ENCODE peak calls at places on chromosomes 2 and 18, in four cellular contexts. X is HEK293T, U is H1, Z is HepG2. S is an unnamed sample.

GRCh38 chr2:215973954-215974699 is 39.2 kb downstream of the MREG start:
- DNase-seq in Z (no peak), X (no peak), U (no peak), S (no peak)

GRCh38 chr2:225337183-225337582 is 62.3 kb upstream of the NYAP2 start:
- DNase-seq in Z (no peak), U (no peak), X (no peak), S (no peak)

GRCh38 chr18:59554796-59555195 is 142.4 kb downstream of the CCBE1 start:
- DNase-seq in Z (no peak), U (no peak), X (no peak), S (no peak)

GRCh38 chr2:18749912-18750526 is 160.7 kb upstream of the NT5C1B start:
- DNase-seq in U (no peak), Z (peak), X (no peak), S (no peak)

GRCh38 chr2:220894069-220894468 is 678.0 kb downstream of the EPHA4 start:
- DNase-seq in X (no peak), U (no peak), Z (no peak), S (no peak)

GRCh38 chr2:232447638-232448472 is 8.1 kb upstream of the ALPI start:
- DNase-seq in U (no peak), Z (no peak), X (no peak), S (no peak)

GRCh38 chr2:25323042-25323514 is 18.6 kb downstream of the DNMT3A start:
- DNase-seq in U (peak), X (no peak), Z (no peak), S (no peak)

GRCh38 chr2:10757814-10758286 is 36.4 kb downstream of the ATP6V1C2 start:
- DNase-seq in Z (no peak), U (no peak), X (no peak), S (no peak)

GRCh38 chr2:112712903-112713584 is 7.8 kb upstream of the NT5DC4 start:
- DNase-seq in U (no peak), Z (peak), X (no peak), S (no peak)

GRCh38 chr2:65045651-65046050 is 10.6 kb upstream of the CEP68 start:
- DNase-seq in U (peak), X (no peak), Z (no peak), S (no peak)

GRCh38 chr2:223591596-223591995 is 10.6 kb downstream of the SCG2 start:
- DNase-seq in U (no peak), Z (no peak), X (no peak), S (no peak)

GRCh38 chr2:98908909-98909308 is 27.1 kb downstream of the CRACDL start:
- DNase-seq in Z (no peak), U (no peak), X (no peak), S (no peak)

GRCh38 chr2:10161961-10162441 is 39.5 kb downstream of the RRM2 start:
- DNase-seq in X (no peak), U (no peak), Z (no peak), S (no peak)

GRCh38 chr2:186503827-186504606 is 18.0 kb downstream of the ZC3H15 start:
- DNase-seq in U (no peak), Z (peak), X (no peak), S (no peak)

GRCh38 chr2:43943323-43943722 is 52.5 kb downstream of the LRPPRC start:
- DNase-seq in Z (no peak), U (no peak), X (no peak), S (no peak)

GRCh38 chr2:30932850-30933249 is 125.6 kb upstream of the CAPN13 start:
- DNase-seq in X (no peak), U (no peak), Z (no peak), S (no peak)

GRCh38 chr2:15673919-15674636 is 82.4 kb downstream of the DDX1 start:
- DNase-seq in U (no peak), Z (peak), X (no peak), S (no peak)

GRCh38 chr18:3455938-3456685 is 6.1 kb downstream of the TGIF1 start:
- DNase-seq in Z (peak), U (no peak), X (no peak), S (no peak)

GRCh38 chr2:152062130-152063091 is 36.4 kb downstream of the CACNB4 start:
- DNase-seq in X (no peak), Z (no peak), U (no peak), S (no peak)

GRCh38 chr2:230908595-230909191 is 16.3 kb downstream of the GPR55 start:
- DNase-seq in Z (peak), U (no peak), X (no peak), S (no peak)

GRCh38 chr2:12265646-12266045 is 451.1 kb upstream of the TRIB2 start:
- DNase-seq in X (no peak), U (no peak), Z (no peak), S (no peak)

GRCh38 chr2:12259497-12259896 is 457.2 kb upstream of the TRIB2 start:
- DNase-seq in Z (no peak), X (no peak), U (no peak), S (no peak)

GRCh38 chr2:12261993-12262680 is 454.6 kb upstream of the TRIB2 start:
- DNase-seq in Z (no peak), U (peak), X (no peak), S (no peak)

GRCh38 chr2:12263730-12264129 is 453.0 kb upstream of the TRIB2 start:
- DNase-seq in Z (no peak), X (no peak), U (no peak), S (no peak)

GRCh38 chr2:12262681-12263436 is 453.9 kb upstream of the TRIB2 start:
- DNase-seq in Z (no peak), X (no peak), U (no peak), S (no peak)
- TF ChIP-seq SUZ12 in Z (no peak), X (no peak), U (no peak), S (no peak)

GRCh38 chr2:161426788-161427412 is 10.8 kb downstream of the TBR1 start:
- DNase-seq in Z (no peak), U (no peak), X (no peak), S (no peak)
- TF ChIP-seq SUZ12 in Z (no peak), U (peak), X (no peak), S (peak)

GRCh38 chr2:219722276-219722883 is 95.0 kb downstream of the SLC4A3 start:
- DNase-seq in Z (peak), X (no peak), U (no peak), S (no peak)
- TF ChIP-seq SUZ12 in Z (no peak), X (no peak), U (no peak), S (no peak)

GRCh38 chr2:179584760-179585159 is 276.7 kb downstream of the ZNF385B start:
- DNase-seq in X (no peak), Z (no peak), U (no peak), S (no peak)

GRCh38 chr2:179591690-179592089 is 269.7 kb downstream of the ZNF385B start:
- DNase-seq in U (no peak), X (no peak), Z (no peak), S (no peak)

GRCh38 chr2:179593323-179593722 is 268.1 kb downstream of the ZNF385B start:
- DNase-seq in U (no peak), X (no peak), Z (no peak), S (no peak)

GRCh38 chr2:179592167-179592936 is 269.1 kb downstream of the ZNF385B start:
- DNase-seq in Z (no peak), X (no peak), U (no peak), S (no peak)

DNA sequence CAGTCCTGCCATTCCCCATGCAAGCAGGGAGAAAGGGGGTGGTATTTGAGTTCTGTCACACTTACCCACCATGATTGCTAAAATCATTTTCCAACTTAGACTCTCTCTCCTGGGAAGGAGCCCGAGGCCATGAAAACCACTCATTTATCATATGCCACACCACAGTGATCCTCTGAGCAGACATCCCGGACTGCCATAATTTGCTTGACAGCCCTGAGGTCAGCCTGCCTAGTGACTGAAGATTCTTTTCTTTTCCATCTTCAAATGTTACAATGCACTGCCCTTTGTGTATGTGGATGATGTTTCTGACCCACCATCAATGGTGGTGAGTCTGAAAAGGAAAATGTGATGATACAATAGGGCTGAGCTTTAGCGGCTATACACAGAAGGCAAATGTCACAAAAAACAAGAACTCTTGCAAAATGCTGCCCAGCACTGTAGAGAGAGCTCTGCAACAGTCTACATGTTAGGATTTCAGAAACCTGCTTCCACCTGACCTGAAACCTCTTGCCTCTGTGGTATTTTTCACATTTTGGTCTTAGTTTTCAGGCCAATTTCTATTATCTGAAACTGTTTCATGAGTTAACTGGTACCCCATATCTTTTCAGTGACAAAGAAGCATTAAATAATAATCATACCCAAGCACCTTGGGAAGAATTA is 272.8 kb downstream of the ZNF385B start:
- DNase-seq in X (no peak), Z (no peak), U (no peak), S (no peak)
- TF ChIP-seq SUZ12 in X (no peak), Z (no peak), U (no peak), S (no peak)

S was measured in GM12878.